ENCODE peak calls at places on chromosome 19, in four cellular contexts. One of them, this sample, is unnamed.

GRCh38 chr19:16327911-16328823 is 3.5 kb downstream of the KLF2 start:
- DNase-seq in astrocyte of the spinal cord: peak
- DNase-seq in body of pancreas: peak
- DNase-seq in retina: no peak
- DNase-seq in this sample: peak

GRCh38 chr19:1856698-1857603 is 6.4 kb downstream of the KLF16 start:
- DNase-seq in astrocyte of the spinal cord: peak
- DNase-seq in body of pancreas: peak
- DNase-seq in retina: peak
- DNase-seq in this sample: no peak

GRCh38 chr19:2462635-2463421 is 6.1 kb upstream of the LMNB2 start:
- DNase-seq in astrocyte of the spinal cord: peak
- DNase-seq in body of pancreas: peak
- DNase-seq in retina: peak
- DNase-seq in this sample: peak

GRCh38 chr19:35165200-35166058 is 10.9 kb downstream of the FXYD5 start:
- DNase-seq in astrocyte of the spinal cord: no peak
- DNase-seq in body of pancreas: no peak
- DNase-seq in retina: no peak
- DNase-seq in this sample: no peak

GRCh38 chr19:6711078-6711361 is 9.4 kb downstream of the C3 start:
- DNase-seq in astrocyte of the spinal cord: no peak
- DNase-seq in body of pancreas: no peak
- DNase-seq in retina: no peak
- DNase-seq in this sample: no peak

GRCh38 chr19:46990998-46991676 is 28.5 kb upstream of the NPAS1 start:
- DNase-seq in astrocyte of the spinal cord: peak
- DNase-seq in body of pancreas: peak
- DNase-seq in retina: peak
- DNase-seq in this sample: peak

GRCh38 chr19:43755256-43755801 is 567 bp upstream of the SMG9 start:
- DNase-seq in astrocyte of the spinal cord: peak
- DNase-seq in body of pancreas: peak
- DNase-seq in retina: no peak
- DNase-seq in this sample: no peak

GRCh38 chr19:53876651-53877224 is 5.3 kb upstream of the PRKCG start:
- DNase-seq in astrocyte of the spinal cord: no peak
- DNase-seq in body of pancreas: no peak
- DNase-seq in retina: no peak
- DNase-seq in this sample: no peak

GRCh38 chr19:45117167-45117594 is 24.2 kb downstream of the PPP1R37 start:
- DNase-seq in astrocyte of the spinal cord: no peak
- DNase-seq in body of pancreas: no peak
- DNase-seq in retina: peak
- DNase-seq in this sample: no peak

GRCh38 chr19:28652790-28653189 is 560.2 kb downstream of the UQCRFS1 start:
- DNase-seq in astrocyte of the spinal cord: no peak
- DNase-seq in body of pancreas: no peak
- DNase-seq in retina: no peak
- DNase-seq in this sample: no peak

GRCh38 chr19:38079926-38080380 is 144.1 kb downstream of the DPF1 start:
- DNase-seq in astrocyte of the spinal cord: peak
- DNase-seq in body of pancreas: peak
- DNase-seq in retina: no peak
- DNase-seq in this sample: peak

GRCh38 chr19:3120611-3121231 is 15.1 kb upstream of the GNA15 start:
- DNase-seq in astrocyte of the spinal cord: no peak
- DNase-seq in body of pancreas: no peak
- DNase-seq in retina: no peak
- DNase-seq in this sample: no peak

This sample was measured in GM04503.